ENCODE peak calls at places on chromosomes 3 and 15, in six cellular contexts. I is GM12878, X is ovary, C is SK-N-SH, J is transverse colon, Z is upper lobe of left lung. Q is an unnamed sample.

GRCh38 chr15:98668566-98669308 is 20.4 kb downstream of the IGF1R start:
- DNase-seq in Z (no peak), I (peak; percentile 38), X (no peak), C (no peak), J (no peak), Q (no peak)

GRCh38 chr15:66714543-66714981 is 12.5 kb downstream of the SMAD6 start:
- DNase-seq in C (no peak), Z (no peak), I (no peak), X (no peak), J (no peak), Q (no peak)

GRCh38 chr15:58070801-58071418 is 5.4 kb upstream of the ALDH1A2 start:
- DNase-seq in J (peak; percentile 69), I (no peak), C (peak; percentile 38), X (peak; percentile 65), Z (no peak), Q (peak; percentile 61)

GRCh38 chr3:3127432-3128010 is 781 bp downstream of the TRNT1 start:
- DNase-seq in I (no peak), Z (no peak), X (no peak), C (peak; percentile 41), J (no peak), Q (no peak)

GRCh38 chr3:119672791-119673190 is 4.4 kb downstream of the COX17 start:
- DNase-seq in C (no peak), Z (no peak), J (no peak), I (no peak), X (no peak), Q (no peak)

GRCh38 chr3:69856965-69857364 is 117.7 kb downstream of the MITF start:
- DNase-seq in I (no peak), C (no peak), J (no peak), X (no peak), Z (no peak), Q (no peak)

GRCh38 chr3:48058089-48058488 is 41.9 kb upstream of the MAP4 start:
- DNase-seq in I (no peak), J (no peak), Z (no peak), X (no peak), C (no peak), Q (no peak)

GRCh38 chr3:102006812-102007485 is 157.6 kb downstream of the NFKBIZ start:
- DNase-seq in Z (no peak), C (no peak), X (no peak), J (peak; percentile 14), I (no peak), Q (no peak)

GRCh38 chr15:99168601-99169580 is 64.0 kb downstream of the SYNM start:
- DNase-seq in Z (no peak), J (no peak), X (no peak), I (no peak), C (no peak), Q (no peak)

GRCh38 chr15:80041497-80042253 is 17.8 kb upstream of the ZFAND6 start:
- DNase-seq in X (no peak), I (no peak), C (no peak), J (no peak), Z (no peak), Q (no peak)

GRCh38 chr3:42693530-42693930 is 8.2 kb downstream of the KLHL40 start:
- DNase-seq in C (no peak), X (peak; percentile 3), J (no peak), Z (no peak), I (no peak), Q (no peak)

GRCh38 chr15:53266176-53266575 is 476.0 kb upstream of the ONECUT1 start:
- DNase-seq in C (no peak), I (no peak), J (no peak), X (no peak), Z (no peak), Q (no peak)

GRCh38 chr3:144546539-144546938 is 574.9 kb downstream of the DIPK2A start:
- DNase-seq in X (no peak), J (no peak), I (no peak), C (no peak), Z (no peak), Q (no peak)

GRCh38 chr3:107752202-107752990 is 229.6 kb downstream of the BBX start:
- DNase-seq in X (no peak), I (no peak), J (no peak), C (no peak), Z (no peak), Q (no peak)

GRCh38 chr15:84648539-84648938 is 5.5 kb downstream of the WDR73 start:
- DNase-seq in I (no peak), C (no peak), Z (no peak), J (no peak), X (no peak), Q (no peak)

GRCh38 chr15:67280217-67280616 is 25.6 kb downstream of the IQCH start:
- DNase-seq in I (no peak), C (no peak), Z (no peak), X (no peak), J (no peak), Q (no peak)

GRCh38 chr15:29067949-29068348 is 182.2 kb downstream of the APBA2 start:
- DNase-seq in C (no peak), I (no peak), X (no peak), Z (no peak), J (no peak), Q (no peak)
- TF ChIP-seq EP300 in C (no peak), I (no peak), X (no peak), Z (no peak), J (no peak), Q (no peak)

GRCh38 chr3:117531078-117531477 is 821.5 kb downstream of the TUSC7 start:
- DNase-seq in J (no peak), Z (no peak), C (peak; percentile 14), X (no peak), I (no peak), Q (no peak)

GRCh38 chr3:117524890-117525289 is 815.3 kb downstream of the TUSC7 start:
- DNase-seq in C (no peak), Z (no peak), X (no peak), J (no peak), I (no peak), Q (no peak)

GRCh38 chr3:117528688-117529087 is 819.1 kb downstream of the TUSC7 start:
- DNase-seq in Z (no peak), I (no peak), C (no peak), X (no peak), J (no peak), Q (no peak)

GRCh38 chr3:117526485-117527079 is 817.0 kb downstream of the TUSC7 start:
- DNase-seq in Z (no peak), J (peak; percentile 30), X (peak; percentile 27), I (no peak), C (no peak), Q (peak; percentile 26)

DNA sequence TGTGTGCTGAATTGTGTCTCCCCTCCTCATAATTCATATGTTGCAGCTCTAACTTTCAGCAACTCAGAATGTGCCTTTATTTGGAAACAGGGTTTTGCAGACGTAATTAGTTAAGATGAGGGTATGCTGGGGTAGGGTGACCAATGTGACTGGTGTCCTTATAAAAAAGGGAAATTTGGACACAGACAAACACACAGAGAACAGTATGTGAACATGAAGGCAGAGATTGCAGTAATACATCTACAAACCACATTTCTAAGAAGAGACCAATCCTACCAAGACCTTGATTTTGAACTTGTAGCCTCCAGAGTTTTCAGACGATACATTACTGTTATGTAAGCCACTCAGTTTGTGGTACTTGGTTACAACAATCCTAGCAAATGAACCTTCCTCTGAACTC is 817.8 kb downstream of the TUSC7 start:
- DNase-seq in J (no peak), Z (no peak), C (no peak), X (no peak), I (no peak), Q (no peak)
- TF ChIP-seq EP300 in J (no peak), Z (peak; percentile 10), C (no peak), X (no peak), I (no peak), Q (no peak)

GRCh38 chr3:134897391-134898131 is 102.5 kb downstream of the EPHB1 start:
- DNase-seq in C (no peak), J (no peak), X (no peak), Z (no peak), I (no peak), Q (no peak)

GRCh38 chr3:134900482-134900881 is 105.4 kb downstream of the EPHB1 start:
- DNase-seq in J (no peak), X (no peak), I (no peak), C (no peak), Z (no peak), Q (no peak)

GRCh38 chr3:134896141-134896540 is 101.1 kb downstream of the EPHB1 start:
- DNase-seq in I (no peak), J (no peak), Z (no peak), X (no peak), C (no peak), Q (no peak)

GRCh38 chr3:134896696-134897095 is 101.6 kb downstream of the EPHB1 start:
- DNase-seq in Z (no peak), J (no peak), C (no peak), I (no peak), X (no peak), Q (no peak)

GRCh38 chr3:134898315-134898714 is 103.3 kb downstream of the EPHB1 start:
- DNase-seq in X (no peak), J (no peak), I (no peak), C (no peak), Z (no peak), Q (no peak)
- TF ChIP-seq EP300 in X (no peak), J (no peak), I (no peak), C (no peak), Z (no peak), Q (no peak)

DNA sequence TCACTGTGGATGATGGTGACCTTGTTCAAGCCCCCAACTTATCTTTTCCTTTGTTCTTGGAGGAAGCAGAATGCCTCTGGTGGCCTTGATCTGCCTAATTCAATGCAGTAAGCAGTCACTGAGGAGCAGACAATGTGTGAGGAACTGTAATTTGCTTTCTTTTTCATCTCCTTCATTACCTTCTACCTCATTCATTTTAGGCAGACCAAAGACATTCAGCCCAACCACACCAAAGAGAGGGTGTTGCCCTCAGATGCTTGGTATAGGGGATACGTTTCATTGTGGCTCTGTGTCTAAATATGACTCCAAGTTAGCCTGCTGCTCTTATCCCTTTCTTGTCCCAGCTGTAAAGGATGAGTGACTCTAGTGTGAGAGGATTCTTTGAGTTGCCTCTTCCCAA is 15.3 kb downstream of the EXOSC7 start:
- DNase-seq in I (no peak), X (no peak), Z (no peak), C (no peak), J (no peak), Q (no peak)
- TF ChIP-seq EP300 in I (no peak), X (no peak), Z (no peak), C (no peak), J (no peak), Q (no peak)

GRCh38 chr3:124851136-124851535 is 36.0 kb downstream of the ITGB5 start:
- DNase-seq in I (no peak), C (no peak), X (no peak), J (no peak), Z (no peak), Q (no peak)
- TF ChIP-seq EP300 in I (no peak), C (no peak), X (no peak), J (no peak), Z (no peak), Q (no peak)

GRCh38 chr3:156483961-156484787 is 70.7 kb downstream of the SSR3 start:
- DNase-seq in X (no peak), I (peak; percentile 77), J (peak; percentile 31), C (no peak), Z (no peak), Q (no peak)
- TF ChIP-seq EP300 in X (no peak), I (no peak), J (no peak), C (peak; percentile 74), Z (no peak), Q (no peak)

Q was measured in stomach.